ENCODE peak calls at places on chromosomes 13 and 19, in four cellular contexts. R is HEK293T, W is hepatocyte, C is substantia nigra. A is an unnamed sample.

GRCh38 chr13:112738606-112739005 is 48.8 kb downstream of the ATP11A start:
- DNase-seq in R (no peak), W (no peak), C (no peak), A (no peak)

GRCh38 chr13:89490661-89491060 is 1819.5 kb downstream of the SLITRK5 start:
- DNase-seq in R (no peak), W (no peak), C (no peak), A (no peak)

GRCh38 chr13:32001392-32001768 is 30.2 kb upstream of the FRY start:
- DNase-seq in R (peak), W (peak), C (no peak), A (peak)

GRCh38 chr19:893775-894090 is 449 bp downstream of the RNU6-9 start:
- DNase-seq in R (no peak), W (no peak), C (no peak), A (no peak)

GRCh38 chr13:41823486-41823885 is 137.4 kb downstream of the VWA8 start:
- DNase-seq in R (no peak), W (no peak), C (no peak), A (no peak)

GRCh38 chr13:21216332-21216731 is 39.9 kb downstream of the MRPL57 start:
- DNase-seq in R (no peak), W (no peak), C (no peak), A (no peak)

GRCh38 chr19:14366529-14366928 is 14.7 kb upstream of the ADGRE5 start:
- DNase-seq in R (peak), W (peak), C (peak), A (peak)

GRCh38 chr19:6378036-6378435 is 2.3 kb upstream of the PSPN start:
- DNase-seq in R (no peak), W (peak), C (no peak), A (no peak)

GRCh38 chr19:58317481-58318072 is 9.2 kb upstream of the ZSCAN22 start:
- DNase-seq in R (no peak), W (peak), C (no peak), A (no peak)

GRCh38 chr19:16015805-16016173 is 60.5 kb upstream of the TPM4 start:
- DNase-seq in R (no peak), W (no peak), C (no peak), A (no peak)

GRCh38 chr13:51827254-51827653 is 17.7 kb downstream of the TMEM272 start:
- DNase-seq in R (no peak), W (no peak), C (no peak), A (no peak)

GRCh38 chr19:49741210-49741844 is 21.8 kb downstream of the TSKS start:
- DNase-seq in R (no peak), W (no peak), C (no peak), A (no peak)

GRCh38 chr19:18104793-18105131 is 7.2 kb downstream of the MAST3 start:
- DNase-seq in R (no peak), W (no peak), C (no peak), A (no peak)

GRCh38 chr19:57888494-57889231 is at the start of gene ZNF814:
- DNase-seq in R (no peak), W (peak), C (peak), A (peak)

GRCh38 chr13:48977973-48978372 is 2.3 kb downstream of the FNDC3A start:
- DNase-seq in R (no peak), W (no peak), C (no peak), A (peak)

GRCh38 chr19:16508546-16508945 is 12.4 kb downstream of the C19orf44 start:
- DNase-seq in R (no peak), W (no peak), C (no peak), A (no peak)